ENCODE peak calls at places on chromosomes 6 and 20, in seven cellular contexts. K is HepG2, R is natural killer cell, V is WERI-Rb-1, Z is cardiac fibroblast, X is GM12864, B is mammary epithelial cell. Q is an unnamed sample.

GRCh38 chr6:93021235-93021909 is 398.0 kb downstream of the EPHA7 start:
- DNase-seq in K (no peak), R (no peak), V (peak; percentile 63), Z (no peak), X (no peak), B (no peak), Q (no peak)

GRCh38 chr6:109465772-109466171 is 10.2 kb upstream of the MICAL1 start:
- DNase-seq in K (no peak), R (no peak), V (no peak), Z (no peak), X (no peak), B (no peak), Q (no peak)

GRCh38 chr6:70857387-70858077 is 99.3 kb downstream of the B3GAT2 start:
- DNase-seq in K (no peak), R (no peak), V (no peak), Z (no peak), X (peak; percentile 52), B (no peak), Q (peak; percentile 59)

GRCh38 chr6:13733178-13733851 is 21.7 kb upstream of the RANBP9 start:
- DNase-seq in K (peak; percentile 46), R (no peak), V (no peak), Z (peak; percentile 94), X (no peak), B (peak; percentile 68), Q (no peak)

GRCh38 chr6:7933794-7934193 is 23.2 kb upstream of the TXNDC5 start:
- DNase-seq in K (no peak), R (no peak), V (no peak), Z (no peak), X (peak; percentile 66), B (no peak), Q (peak; percentile 60)

GRCh38 chr20:48912065-48912464 is 9.4 kb upstream of the ARFGEF2 start:
- DNase-seq in K (no peak), R (no peak), V (peak; percentile 40), Z (no peak), X (no peak), B (no peak), Q (peak; percentile 50)

GRCh38 chr20:44716309-44717106 is 1.3 kb downstream of the CCN5 start:
- DNase-seq in K (no peak), R (no peak), V (no peak), Z (no peak), X (no peak), B (peak; percentile 36), Q (no peak)

GRCh38 chr20:58987790-58988564 is 6.9 kb downstream of the NELFCD start:
- DNase-seq in K (no peak), R (no peak), V (no peak), Z (no peak), X (no peak), B (no peak), Q (no peak)

GRCh38 chr6:63804381-63804956 is 168.9 kb downstream of the PHF3 start:
- DNase-seq in K (no peak), R (no peak), V (no peak), Z (peak; percentile 79), X (no peak), B (peak; percentile 86), Q (no peak)

GRCh38 chr20:21389368-21389767 is 8.0 kb downstream of the NKX2-4 start:
- DNase-seq in K (no peak), R (no peak), V (no peak), Z (no peak), X (no peak), B (no peak), Q (no peak)

GRCh38 chr20:61558726-61559125 is 306.7 kb downstream of the CDH4 start:
- DNase-seq in K (no peak), R (no peak), V (no peak), Z (no peak), X (no peak), B (no peak), Q (no peak)

GRCh38 chr6:82205793-82206425 is 41.6 kb downstream of the IBTK start:
- DNase-seq in K (peak; percentile 5), R (no peak), V (peak; percentile 62), Z (peak; percentile 62), X (no peak), B (no peak), Q (no peak)

GRCh38 chr6:31381666-31382065 is 21.7 kb upstream of the MICA start:
- DNase-seq in K (no peak), R (no peak), V (no peak), Z (no peak), X (no peak), B (no peak), Q (no peak)

GRCh38 chr20:63635431-63636141 is 8.7 kb upstream of the GMEB2 start:
- DNase-seq in K (no peak), R (peak; percentile 76), V (no peak), Z (no peak), X (no peak), B (no peak), Q (no peak)

GRCh38 chr20:10877345-10877744 is 203.5 kb upstream of the JAG1 start:
- DNase-seq in K (no peak), R (no peak), V (no peak), Z (peak; percentile 79), X (no peak), B (no peak), Q (no peak)

GRCh38 chr6:842141-842540 is 149.2 kb upstream of the EXOC2 start:
- DNase-seq in K (no peak), R (no peak), V (no peak), Z (no peak), X (no peak), B (no peak), Q (no peak)

GRCh38 chr6:93040375-93040774 is 379.0 kb downstream of the EPHA7 start:
- DNase-seq in K (no peak), R (no peak), V (no peak), Z (peak; percentile 34), X (no peak), B (no peak), Q (no peak)

DNA sequence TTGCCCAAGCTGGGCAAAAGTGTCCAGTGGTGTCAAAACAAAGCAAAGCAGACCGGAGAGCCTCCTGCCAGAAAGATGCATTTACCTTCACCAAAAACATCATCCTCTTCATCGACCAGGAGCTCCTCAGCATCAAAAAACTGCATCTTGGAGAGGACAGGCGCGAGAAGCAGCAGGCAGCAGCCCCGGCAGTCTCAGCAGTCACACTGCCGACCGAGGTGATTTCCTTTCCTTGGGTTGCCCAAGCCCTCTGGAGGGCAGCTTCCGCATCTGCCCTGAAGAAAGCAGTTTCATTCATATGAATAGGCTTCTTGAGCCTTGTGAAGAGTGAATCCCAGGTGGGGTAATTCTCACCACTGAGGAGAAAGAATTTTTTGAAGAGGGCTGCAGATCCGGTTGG is at the start of gene RIPOR2:
- DNase-seq in K (no peak), R (peak; percentile 75), V (no peak), Z (peak; percentile 23), X (peak; percentile 65), B (no peak), Q (peak; percentile 37)
- TF ChIP-seq CTCF in K (no peak), R (peak; percentile 24), V (no peak), Z (no peak), X (peak; percentile 43), B (no peak), Q (peak; percentile 19)

GRCh38 chr6:99285881-99286280 is 63.6 kb downstream of the FAXC start:
- DNase-seq in K (no peak), R (no peak), V (no peak), Z (no peak), X (no peak), B (no peak), Q (no peak)

GRCh38 chr6:99287523-99287922 is 62.0 kb downstream of the FAXC start:
- DNase-seq in K (no peak), R (no peak), V (no peak), Z (no peak), X (no peak), B (no peak), Q (no peak)

GRCh38 chr6:99276747-99277146 is 72.7 kb downstream of the FAXC start:
- DNase-seq in K (no peak), R (no peak), V (no peak), Z (no peak), X (no peak), B (peak; percentile 32), Q (no peak)

DNA sequence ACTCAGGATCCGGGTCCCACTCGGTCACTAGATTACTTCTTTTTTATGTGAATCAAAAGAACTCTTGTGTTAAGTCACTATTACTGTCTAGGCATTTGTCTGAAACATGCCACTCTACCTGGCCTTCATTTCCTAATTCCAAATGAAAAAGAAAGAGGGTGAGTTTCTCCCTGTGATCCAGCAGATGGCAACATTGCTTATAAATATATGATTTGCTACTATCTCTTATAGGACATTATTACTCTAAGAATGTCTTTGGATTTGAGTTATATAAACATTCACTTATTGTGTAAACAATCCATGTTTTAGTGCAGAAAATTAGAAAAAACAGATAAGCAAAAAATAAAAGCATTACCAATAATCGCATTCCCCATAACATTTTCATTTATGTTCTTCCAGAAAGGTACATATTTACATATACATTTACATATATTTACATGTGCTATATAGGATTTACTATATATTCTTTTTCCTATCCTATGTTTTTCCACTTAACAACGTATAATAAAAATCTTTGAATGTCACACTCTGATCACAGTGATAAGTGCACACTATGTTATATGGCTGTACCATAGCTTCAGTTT is 66.9 kb downstream of the FAXC start:
- DNase-seq in K (no peak), R (no peak), V (no peak), Z (peak; percentile 35), X (no peak), B (peak; percentile 1), Q (no peak)
- TF ChIP-seq CTCF in K (peak; percentile 35), R (no peak), V (no peak), Z (peak; percentile 46), X (peak; percentile 17), B (peak; percentile 59), Q (peak; percentile 31)

GRCh38 chr6:19864285-19864684 is 27.1 kb downstream of the ID4 start:
- DNase-seq in K (no peak), R (no peak), V (no peak), Z (no peak), X (no peak), B (no peak), Q (no peak)

GRCh38 chr6:19865178-19865577 is 28.0 kb downstream of the ID4 start:
- DNase-seq in K (no peak), R (no peak), V (no peak), Z (no peak), X (no peak), B (no peak), Q (no peak)

GRCh38 chr6:19869464-19869863 is 32.3 kb downstream of the ID4 start:
- DNase-seq in K (peak; percentile 44), R (no peak), V (peak; percentile 49), Z (no peak), X (no peak), B (no peak), Q (no peak)

GRCh38 chr6:19866900-19867627 is 29.9 kb downstream of the ID4 start:
- DNase-seq in K (peak; percentile 18), R (no peak), V (no peak), Z (peak; percentile 33), X (no peak), B (peak; percentile 91), Q (no peak)

GRCh38 chr6:19866199-19866872 is 29.2 kb downstream of the ID4 start:
- DNase-seq in K (no peak), R (no peak), V (peak; percentile 74), Z (no peak), X (no peak), B (no peak), Q (no peak)
- TF ChIP-seq CTCF in K (no peak), R (no peak), V (no peak), Z (no peak), X (no peak), B (no peak), Q (no peak)

GRCh38 chr20:45991616-45992015 is 17.1 kb upstream of the MMP9 start:
- DNase-seq in K (no peak), R (no peak), V (no peak), Z (no peak), X (no peak), B (no peak), Q (no peak)
- TF ChIP-seq CTCF in K (no peak), R (no peak), V (no peak), Z (no peak), X (no peak), B (no peak), Q (no peak)